ENCODE peak calls at places on chromosomes 2 and 18, in seven cellular contexts. Y is LoVo, P is amniotic stem cell, B is colonic mucosa, K is Calu3, R is T-cell, M is glomerular endothelial cell. G is an unnamed sample.

GRCh38 chr18:49910019-49910418 is 96.7 kb upstream of the ACAA2 start:
- DNase-seq in B (no peak), M (no peak), P (no peak), Y (no peak), R (no peak), K (no peak), G (no peak)

GRCh38 chr2:85234879-85235278 is 92.9 kb downstream of the TGOLN2 start:
- DNase-seq in P (no peak), K (no peak), R (no peak), M (no peak), Y (no peak), B (no peak), G (no peak)

GRCh38 chr2:163657257-163657656 is 78.6 kb downstream of the FIGN start:
- DNase-seq in Y (no peak), R (no peak), M (no peak), K (no peak), P (peak; percentile 3), B (no peak), G (peak; percentile 80)

GRCh38 chr2:55080204-55080738 is 30.0 kb upstream of the RTN4 start:
- DNase-seq in P (no peak), B (no peak), R (no peak), K (no peak), M (no peak), Y (no peak), G (no peak)

GRCh38 chr2:15638720-15639119 is 47.1 kb downstream of the DDX1 start:
- DNase-seq in M (no peak), B (no peak), R (no peak), P (no peak), K (no peak), Y (no peak), G (peak; percentile 61)

GRCh38 chr2:217412299-217412698 is 552.4 kb upstream of the TNP1 start:
- DNase-seq in P (no peak), Y (no peak), M (no peak), K (no peak), R (no peak), B (no peak), G (no peak)

GRCh38 chr2:5766621-5767020 is 74.4 kb downstream of the SOX11 start:
- DNase-seq in R (no peak), Y (no peak), M (no peak), K (no peak), P (no peak), B (no peak), G (no peak)

GRCh38 chr2:235026649-235027557 is 75.1 kb downstream of the SH3BP4 start:
- DNase-seq in M (no peak), P (no peak), B (peak; percentile 97), K (peak; percentile 93), R (no peak), Y (peak; percentile 86), G (peak; percentile 72)

GRCh38 chr2:31255911-31256571 is 22.1 kb downstream of the EHD3 start:
- DNase-seq in P (no peak), R (no peak), K (no peak), M (no peak), B (no peak), Y (no peak), G (no peak)

GRCh38 chr2:28639836-28640235 is 111.8 kb upstream of the PPP1CB start:
- DNase-seq in Y (peak; percentile 37), K (peak; percentile 40), P (no peak), R (no peak), B (peak; percentile 76), M (no peak), G (peak; percentile 54)

GRCh38 chr2:215811409-215812355 is 201.7 kb downstream of the MREG start:
- DNase-seq in K (no peak), P (no peak), Y (no peak), B (no peak), R (no peak), M (no peak), G (no peak)

GRCh38 chr2:179805001-179805400 is 56.4 kb downstream of the ZNF385B start:
- DNase-seq in B (no peak), K (no peak), Y (no peak), R (no peak), M (no peak), P (no peak), G (no peak)

G was measured in fibroblast of mammary gland.